ENCODE peak calls at places on chromosomes 2 and 18, in six cellular contexts. One of them, this sample, is unnamed.
A peak's percentile ranks its signal among the peaks of the same experiment; 100 is the strongest.

GRCh38 chr2:240714747-240715725 is 23.4 kb downstream of the AQP12A start:
- DNase-seq in tibial nerve: no peak
- DNase-seq in GM23338: peak; percentile 58
- DNase-seq in HCT116: no peak
- DNase-seq in hepatocyte: no peak
- DNase-seq in A549: no peak
- DNase-seq in this sample: no peak

GRCh38 chr2:74399785-74400184 is 19.7 kb upstream of the DCTN1 start:
- DNase-seq in HCT116: peak; percentile 51
- DNase-seq in tibial nerve: no peak
- DNase-seq in hepatocyte: no peak
- DNase-seq in GM23338: peak; percentile 74
- DNase-seq in A549: peak; percentile 45
- DNase-seq in this sample: no peak

GRCh38 chr2:2660789-2661355 is 329.8 kb upstream of the MYT1L start:
- DNase-seq in GM23338: no peak
- DNase-seq in HCT116: no peak
- DNase-seq in A549: no peak
- DNase-seq in tibial nerve: no peak
- DNase-seq in hepatocyte: no peak
- DNase-seq in this sample: no peak

GRCh38 chr2:232523682-232524597 is 2.0 kb upstream of the CHRND start:
- DNase-seq in HCT116: no peak
- DNase-seq in hepatocyte: peak; percentile 71
- DNase-seq in tibial nerve: no peak
- DNase-seq in GM23338: peak; percentile 95
- DNase-seq in A549: peak; percentile 78
- DNase-seq in this sample: no peak

GRCh38 chr2:85288244-85288725 is 39.5 kb downstream of the TGOLN2 start:
- DNase-seq in GM23338: peak; percentile 59
- DNase-seq in A549: peak; percentile 86
- DNase-seq in HCT116: peak; percentile 23
- DNase-seq in hepatocyte: peak; percentile 70
- DNase-seq in tibial nerve: no peak
- DNase-seq in this sample: no peak

GRCh38 chr18:33839452-33840225 is 261.6 kb downstream of the ASXL3 start:
- DNase-seq in HCT116: peak; percentile 4
- DNase-seq in GM23338: peak; percentile 87
- DNase-seq in A549: peak; percentile 1
- DNase-seq in hepatocyte: peak; percentile 77
- DNase-seq in tibial nerve: peak; percentile 26
- DNase-seq in this sample: no peak

GRCh38 chr2:38239452-38239851 is 137.6 kb downstream of the ATL2 start:
- DNase-seq in HCT116: no peak
- DNase-seq in GM23338: no peak
- DNase-seq in hepatocyte: no peak
- DNase-seq in A549: no peak
- DNase-seq in tibial nerve: peak; percentile 43
- DNase-seq in this sample: no peak

GRCh38 chr2:239257511-239257937 is 143.3 kb downstream of the HDAC4 start:
- DNase-seq in HCT116: peak; percentile 53
- DNase-seq in GM23338: no peak
- DNase-seq in hepatocyte: peak; percentile 60
- DNase-seq in A549: no peak
- DNase-seq in tibial nerve: no peak
- DNase-seq in this sample: no peak

GRCh38 chr2:38315707-38316333 is 61.3 kb downstream of the ATL2 start:
- DNase-seq in A549: peak; percentile 58
- DNase-seq in hepatocyte: peak; percentile 57
- DNase-seq in GM23338: peak; percentile 76
- DNase-seq in tibial nerve: peak; percentile 28
- DNase-seq in HCT116: peak; percentile 31
- DNase-seq in this sample: peak; percentile 14

GRCh38 chr2:120602251-120602650 is 133.4 kb upstream of the GLI2 start:
- DNase-seq in hepatocyte: no peak
- DNase-seq in A549: no peak
- DNase-seq in tibial nerve: no peak
- DNase-seq in HCT116: no peak
- DNase-seq in GM23338: no peak
- DNase-seq in this sample: no peak

GRCh38 chr2:185643434-185643833 is 95.2 kb upstream of the FSIP2 start:
- DNase-seq in GM23338: no peak
- DNase-seq in hepatocyte: peak; percentile 43
- DNase-seq in HCT116: no peak
- DNase-seq in A549: no peak
- DNase-seq in tibial nerve: no peak
- DNase-seq in this sample: no peak

GRCh38 chr2:1081411-1082225 is 131.0 kb downstream of the SNTG2 start:
- DNase-seq in hepatocyte: no peak
- DNase-seq in HCT116: no peak
- DNase-seq in GM23338: no peak
- DNase-seq in tibial nerve: peak; percentile 68
- DNase-seq in A549: no peak
- DNase-seq in this sample: no peak

GRCh38 chr2:241771286-241772062 is 5.1 kb upstream of the GAL3ST2 start:
- DNase-seq in hepatocyte: no peak
- DNase-seq in HCT116: no peak
- DNase-seq in tibial nerve: peak; percentile 28
- DNase-seq in A549: no peak
- DNase-seq in GM23338: no peak
- DNase-seq in this sample: no peak

GRCh38 chr2:68352651-68353386 is 12.3 kb upstream of the PLEK start:
- DNase-seq in HCT116: no peak
- DNase-seq in GM23338: no peak
- DNase-seq in tibial nerve: no peak
- DNase-seq in A549: no peak
- DNase-seq in hepatocyte: no peak
- DNase-seq in this sample: no peak

GRCh38 chr2:127158614-127159290 is 51.8 kb upstream of the BIN1 start:
- DNase-seq in A549: no peak
- DNase-seq in tibial nerve: no peak
- DNase-seq in HCT116: no peak
- DNase-seq in hepatocyte: no peak
- DNase-seq in GM23338: no peak
- DNase-seq in this sample: no peak

GRCh38 chr2:148582679-148583511 is 61.7 kb upstream of the EPC2 start:
- DNase-seq in A549: no peak
- DNase-seq in HCT116: no peak
- DNase-seq in hepatocyte: no peak
- DNase-seq in tibial nerve: no peak
- DNase-seq in GM23338: no peak
- DNase-seq in this sample: no peak

GRCh38 chr2:240615409-240615808 is 9.9 kb upstream of the GPR35 start:
- DNase-seq in hepatocyte: no peak
- DNase-seq in tibial nerve: no peak
- DNase-seq in HCT116: no peak
- DNase-seq in GM23338: no peak
- DNase-seq in A549: no peak
- DNase-seq in this sample: no peak

GRCh38 chr2:155021591-155021990 is 323.1 kb downstream of the KCNJ3 start:
- DNase-seq in tibial nerve: no peak
- DNase-seq in GM23338: no peak
- DNase-seq in HCT116: no peak
- DNase-seq in hepatocyte: no peak
- DNase-seq in A549: no peak
- DNase-seq in this sample: no peak

GRCh38 chr2:25164526-25164925 is 3.9 kb downstream of the POMC start:
- DNase-seq in GM23338: no peak
- DNase-seq in HCT116: no peak
- DNase-seq in tibial nerve: no peak
- DNase-seq in hepatocyte: no peak
- DNase-seq in A549: no peak
- DNase-seq in this sample: no peak

GRCh38 chr18:59823611-59824195 is 76.1 kb upstream of the PMAIP1 start:
- DNase-seq in A549: peak; percentile 27
- DNase-seq in tibial nerve: peak; percentile 90
- DNase-seq in HCT116: peak; percentile 67
- DNase-seq in hepatocyte: peak; percentile 90
- DNase-seq in GM23338: peak; percentile 94
- DNase-seq in this sample: no peak

GRCh38 chr2:29011650-29012060 is 30.6 kb downstream of the TOGARAM2 start:
- DNase-seq in A549: no peak
- DNase-seq in hepatocyte: no peak
- DNase-seq in tibial nerve: peak; percentile 11
- DNase-seq in HCT116: no peak
- DNase-seq in GM23338: no peak
- DNase-seq in this sample: peak; percentile 86

GRCh38 chr2:70043252-70043875 is 43.9 kb upstream of the PCBP1 start:
- DNase-seq in HCT116: no peak
- DNase-seq in GM23338: no peak
- DNase-seq in A549: no peak
- DNase-seq in hepatocyte: no peak
- DNase-seq in tibial nerve: no peak
- DNase-seq in this sample: peak; percentile 39

GRCh38 chr2:20992201-20992711 is 51.6 kb downstream of the APOB start:
- DNase-seq in GM23338: peak; percentile 32
- DNase-seq in tibial nerve: no peak
- DNase-seq in hepatocyte: peak; percentile 50
- DNase-seq in A549: no peak
- DNase-seq in HCT116: no peak
- DNase-seq in this sample: no peak

GRCh38 chr18:7856099-7856498 is 289.0 kb downstream of the PTPRM start:
- DNase-seq in tibial nerve: no peak
- DNase-seq in hepatocyte: no peak
- DNase-seq in HCT116: no peak
- DNase-seq in A549: no peak
- DNase-seq in GM23338: no peak
- DNase-seq in this sample: no peak

GRCh38 chr2:33111002-33111446 is 164.3 kb downstream of the LTBP1 start:
- DNase-seq in A549: no peak
- DNase-seq in GM23338: no peak
- DNase-seq in HCT116: no peak
- DNase-seq in tibial nerve: no peak
- DNase-seq in hepatocyte: no peak
- DNase-seq in this sample: no peak

DNA sequence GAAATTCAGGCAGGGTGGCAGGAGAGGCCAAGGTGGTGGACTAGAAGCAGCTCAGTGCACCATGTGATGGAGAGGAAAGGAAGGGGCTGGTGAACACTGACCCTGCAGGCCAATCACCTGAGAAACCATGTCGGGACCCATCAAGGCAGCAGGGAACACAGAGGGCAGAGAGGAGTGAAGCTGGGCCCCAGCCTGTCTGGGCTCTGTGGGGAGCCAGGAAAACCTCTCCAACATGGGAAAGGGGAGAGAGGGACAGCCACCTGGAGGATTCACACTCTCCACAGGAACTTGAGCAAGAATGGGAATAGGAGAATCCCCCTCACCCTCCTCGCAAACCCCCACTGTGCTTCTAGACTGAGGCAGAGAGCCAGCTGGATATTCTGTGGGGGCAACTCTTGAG is 85.5 kb upstream of the CYP26B1 start:
- DNase-seq in A549: no peak
- DNase-seq in hepatocyte: no peak
- DNase-seq in GM23338: peak; percentile 16
- DNase-seq in HCT116: no peak
- DNase-seq in tibial nerve: no peak
- DNase-seq in this sample: no peak
- H3K4me3 ChIP-seq in A549: no peak overlapping the region
- H3K4me3 ChIP-seq in hepatocyte: no peak overlapping the region
- H3K4me3 ChIP-seq in GM23338: no peak overlapping the region
- H3K4me3 ChIP-seq in HCT116: no peak overlapping the region
- H3K4me3 ChIP-seq in tibial nerve: no peak overlapping the region
- H3K4me3 ChIP-seq in this sample: no peak overlapping the region

DNA sequence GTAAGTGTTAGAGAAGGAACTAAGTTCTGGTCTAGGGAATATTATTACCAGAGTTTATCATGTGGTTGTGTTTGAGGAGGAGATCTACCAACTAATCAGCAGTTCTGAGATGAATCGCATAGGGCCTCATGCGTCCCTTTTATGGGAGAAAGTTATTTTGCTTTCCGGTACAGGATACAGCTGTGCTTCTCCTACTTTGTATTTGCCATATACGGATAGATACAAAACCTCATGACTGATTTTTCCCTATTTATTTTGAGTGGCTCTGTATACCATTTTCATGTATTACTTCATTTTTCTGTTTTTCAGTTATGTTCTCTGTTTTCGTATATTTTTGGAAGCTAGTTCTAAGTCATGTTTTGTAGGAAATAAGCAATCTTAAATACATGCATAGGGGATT is 66.8 kb downstream of the ACSL3 start:
- DNase-seq in hepatocyte: no peak
- DNase-seq in HCT116: no peak
- DNase-seq in A549: no peak
- DNase-seq in tibial nerve: no peak
- DNase-seq in GM23338: no peak
- DNase-seq in this sample: no peak
- H3K4me1 ChIP-seq in hepatocyte: no peaks in the 10 kb centered on the region
- H3K4me1 ChIP-seq in HCT116: no peaks in the 10 kb centered on the region
- H3K4me1 ChIP-seq in A549: peaks cover 3% of the 10 kb centered on the region
- H3K4me1 ChIP-seq in tibial nerve: no peaks in the 10 kb centered on the region
- H3K4me1 ChIP-seq in GM23338: no peaks in the 10 kb centered on the region
- H3K4me1 ChIP-seq in this sample: no peaks in the 10 kb centered on the region

DNA sequence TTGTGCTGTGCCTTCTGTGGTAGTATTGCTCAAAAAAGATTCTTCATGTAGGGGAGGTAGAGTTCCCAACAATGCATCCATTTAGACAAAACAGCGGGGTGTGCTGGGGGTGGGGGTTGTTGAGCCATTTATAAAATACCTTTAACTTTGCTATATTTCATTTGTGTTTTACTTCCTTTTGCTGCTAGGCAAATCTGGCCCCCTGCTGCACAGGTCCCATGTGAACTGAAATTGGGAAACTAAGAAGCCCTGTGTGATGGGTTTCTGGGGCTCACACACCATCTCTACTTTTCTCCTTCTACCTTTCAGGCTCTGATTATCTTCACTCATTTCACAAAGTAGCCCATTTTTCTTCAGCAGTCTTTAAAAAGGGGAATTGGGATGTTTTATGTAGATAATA is 52.7 kb upstream of the ITGA4 start:
- DNase-seq in tibial nerve: no peak
- DNase-seq in HCT116: no peak
- DNase-seq in hepatocyte: no peak
- DNase-seq in A549: no peak
- DNase-seq in GM23338: no peak
- DNase-seq in this sample: no peak
- H3K4me3 ChIP-seq in tibial nerve: no peak overlapping the region
- H3K4me3 ChIP-seq in HCT116: no peak overlapping the region
- H3K4me3 ChIP-seq in hepatocyte: no peak overlapping the region
- H3K4me3 ChIP-seq in A549: no peak overlapping the region
- H3K4me3 ChIP-seq in GM23338: no peak overlapping the region
- H3K4me3 ChIP-seq in this sample: no peak overlapping the region

GRCh38 chr2:19893520-19894134 is 8.2 kb downstream of the TTC32 start:
- DNase-seq in A549: no peak
- DNase-seq in tibial nerve: no peak
- DNase-seq in HCT116: no peak
- DNase-seq in hepatocyte: no peak
- DNase-seq in GM23338: no peak
- DNase-seq in this sample: no peak

GRCh38 chr2:19887508-19887907 is 14.3 kb downstream of the TTC32 start:
- DNase-seq in HCT116: no peak
- DNase-seq in A549: no peak
- DNase-seq in hepatocyte: no peak
- DNase-seq in tibial nerve: no peak
- DNase-seq in GM23338: no peak
- DNase-seq in this sample: no peak

GRCh38 chr2:19886261-19886660 is 15.5 kb downstream of the TTC32 start:
- DNase-seq in hepatocyte: no peak
- DNase-seq in tibial nerve: no peak
- DNase-seq in A549: no peak
- DNase-seq in HCT116: no peak
- DNase-seq in GM23338: no peak
- DNase-seq in this sample: no peak

GRCh38 chr2:19888831-19889230 is 13.0 kb downstream of the TTC32 start:
- DNase-seq in tibial nerve: no peak
- DNase-seq in GM23338: no peak
- DNase-seq in HCT116: no peak
- DNase-seq in hepatocyte: no peak
- DNase-seq in A549: no peak
- DNase-seq in this sample: no peak

GRCh38 chr2:19890104-19890503 is 11.7 kb downstream of the TTC32 start:
- DNase-seq in GM23338: no peak
- DNase-seq in hepatocyte: no peak
- DNase-seq in HCT116: no peak
- DNase-seq in A549: no peak
- DNase-seq in tibial nerve: no peak
- DNase-seq in this sample: no peak
- H3K4me1 ChIP-seq in GM23338: no peaks in the 10 kb centered on the region
- H3K4me1 ChIP-seq in hepatocyte: no peaks in the 10 kb centered on the region
- H3K4me1 ChIP-seq in HCT116: no peaks in the 10 kb centered on the region
- H3K4me1 ChIP-seq in A549: no peaks in the 10 kb centered on the region
- H3K4me1 ChIP-seq in tibial nerve: peaks cover 6% of the 10 kb centered on the region
- H3K4me1 ChIP-seq in this sample: peaks cover 4% of the 10 kb centered on the region

This sample was measured in CD8-positive, alpha-beta memory T cell.